ENCODE peak calls at places on chromosomes 2 and 18, in four cellular contexts. One of them, this sample, is unnamed.
A peak's percentile ranks its signal among the peaks of the same experiment; 100 is the strongest.

GRCh38 chr18:56221195-56222065 is 417.0 kb downstream of the TXNL1 start:
- DNase-seq in activated CD4-positive, alpha-beta T cell treated with anti-CD3 and anti-CD28 coated beads, Interleukin-2, amount 50 U/mL, for 4 hours: no peak
- DNase-seq in stimulated activated CD4-positive, alpha-beta T cell treated with anti-CD3 and anti-CD28 coated beads, Interleukin-15, amount 100 ng/mL, for 1 hour: no peak
- DNase-seq in foreskin fibroblast: no peak
- DNase-seq in this sample: no peak

GRCh38 chr2:119126650-119127049 is 31.9 kb downstream of the C1QL2 start:
- DNase-seq in activated CD4-positive, alpha-beta T cell treated with anti-CD3 and anti-CD28 coated beads, Interleukin-2, amount 50 U/mL, for 4 hours: peak; percentile 12
- DNase-seq in stimulated activated CD4-positive, alpha-beta T cell treated with anti-CD3 and anti-CD28 coated beads, Interleukin-15, amount 100 ng/mL, for 1 hour: peak; percentile 7
- DNase-seq in foreskin fibroblast: peak; percentile 31
- DNase-seq in this sample: peak; percentile 10

GRCh38 chr2:95029898-95030341 is 4.4 kb downstream of the MAL start:
- DNase-seq in activated CD4-positive, alpha-beta T cell treated with anti-CD3 and anti-CD28 coated beads, Interleukin-2, amount 50 U/mL, for 4 hours: no peak
- DNase-seq in stimulated activated CD4-positive, alpha-beta T cell treated with anti-CD3 and anti-CD28 coated beads, Interleukin-15, amount 100 ng/mL, for 1 hour: no peak
- DNase-seq in foreskin fibroblast: no peak
- DNase-seq in this sample: no peak

GRCh38 chr2:58204195-58204959 is 36.7 kb downstream of the FANCL start:
- DNase-seq in activated CD4-positive, alpha-beta T cell treated with anti-CD3 and anti-CD28 coated beads, Interleukin-2, amount 50 U/mL, for 4 hours: no peak
- DNase-seq in stimulated activated CD4-positive, alpha-beta T cell treated with anti-CD3 and anti-CD28 coated beads, Interleukin-15, amount 100 ng/mL, for 1 hour: no peak
- DNase-seq in foreskin fibroblast: no peak
- DNase-seq in this sample: no peak

GRCh38 chr2:216424305-216424704 is 12.0 kb downstream of the SMARCAL1 start:
- DNase-seq in activated CD4-positive, alpha-beta T cell treated with anti-CD3 and anti-CD28 coated beads, Interleukin-2, amount 50 U/mL, for 4 hours: no peak
- DNase-seq in stimulated activated CD4-positive, alpha-beta T cell treated with anti-CD3 and anti-CD28 coated beads, Interleukin-15, amount 100 ng/mL, for 1 hour: no peak
- DNase-seq in foreskin fibroblast: peak; percentile 39
- DNase-seq in this sample: no peak

GRCh38 chr2:11357428-11357972 is 13.1 kb upstream of the ROCK2 start:
- DNase-seq in activated CD4-positive, alpha-beta T cell treated with anti-CD3 and anti-CD28 coated beads, Interleukin-2, amount 50 U/mL, for 4 hours: no peak
- DNase-seq in stimulated activated CD4-positive, alpha-beta T cell treated with anti-CD3 and anti-CD28 coated beads, Interleukin-15, amount 100 ng/mL, for 1 hour: no peak
- DNase-seq in foreskin fibroblast: peak; percentile 55
- DNase-seq in this sample: no peak

GRCh38 chr2:9250498-9251153 is 44.0 kb downstream of the ASAP2 start:
- DNase-seq in activated CD4-positive, alpha-beta T cell treated with anti-CD3 and anti-CD28 coated beads, Interleukin-2, amount 50 U/mL, for 4 hours: no peak
- DNase-seq in stimulated activated CD4-positive, alpha-beta T cell treated with anti-CD3 and anti-CD28 coated beads, Interleukin-15, amount 100 ng/mL, for 1 hour: no peak
- DNase-seq in foreskin fibroblast: peak; percentile 30
- DNase-seq in this sample: no peak

GRCh38 chr2:61758991-61759390 is 94.9 kb downstream of the FAM161A start:
- DNase-seq in activated CD4-positive, alpha-beta T cell treated with anti-CD3 and anti-CD28 coated beads, Interleukin-2, amount 50 U/mL, for 4 hours: no peak
- DNase-seq in stimulated activated CD4-positive, alpha-beta T cell treated with anti-CD3 and anti-CD28 coated beads, Interleukin-15, amount 100 ng/mL, for 1 hour: no peak
- DNase-seq in foreskin fibroblast: peak; percentile 92
- DNase-seq in this sample: no peak

GRCh38 chr2:218555527-218555926 is 12.6 kb downstream of the USP37 start:
- DNase-seq in activated CD4-positive, alpha-beta T cell treated with anti-CD3 and anti-CD28 coated beads, Interleukin-2, amount 50 U/mL, for 4 hours: no peak
- DNase-seq in stimulated activated CD4-positive, alpha-beta T cell treated with anti-CD3 and anti-CD28 coated beads, Interleukin-15, amount 100 ng/mL, for 1 hour: no peak
- DNase-seq in foreskin fibroblast: no peak
- DNase-seq in this sample: no peak

GRCh38 chr18:44098551-44099098 is 582.1 kb upstream of the SETBP1 start:
- DNase-seq in activated CD4-positive, alpha-beta T cell treated with anti-CD3 and anti-CD28 coated beads, Interleukin-2, amount 50 U/mL, for 4 hours: no peak
- DNase-seq in stimulated activated CD4-positive, alpha-beta T cell treated with anti-CD3 and anti-CD28 coated beads, Interleukin-15, amount 100 ng/mL, for 1 hour: no peak
- DNase-seq in foreskin fibroblast: peak; percentile 50
- DNase-seq in this sample: peak; percentile 2

GRCh38 chr2:207126724-207127314 is 38.9 kb downstream of the KLF7 start:
- DNase-seq in activated CD4-positive, alpha-beta T cell treated with anti-CD3 and anti-CD28 coated beads, Interleukin-2, amount 50 U/mL, for 4 hours: no peak
- DNase-seq in stimulated activated CD4-positive, alpha-beta T cell treated with anti-CD3 and anti-CD28 coated beads, Interleukin-15, amount 100 ng/mL, for 1 hour: no peak
- DNase-seq in foreskin fibroblast: peak; percentile 67
- DNase-seq in this sample: no peak